ENCODE peak calls at places on chromosomes 3 and 15, in eight cellular contexts. J is mesenchymal stem cell; K is fibroblast of lung; U is glutamatergic neuron; A is A549; D is iPS-NIHi11; I is central memory CD4-positive, alpha-beta T cell; Z is activated CD8-positive, alpha-beta memory T cell treated with anti-CD3 and anti-CD28 coated beads for 4 hours. T is an unnamed sample.
A peak's percentile ranks its signal among the peaks of the same experiment; 100 is the strongest.

GRCh38 chr3:60829058-60829457 is 422.2 kb downstream of the FHIT start:
- DNase-seq in Z (no peak), D (no peak), I (no peak), J (no peak), A (no peak), U (no peak), K (no peak), T (no peak)

GRCh38 chr3:132530624-132531023 is 66.4 kb upstream of the ACKR4 start:
- DNase-seq in K (no peak), A (no peak), Z (no peak), I (no peak), J (no peak), D (no peak), U (no peak), T (no peak)

GRCh38 chr15:59138243-59138642 is 33.3 kb downstream of the CCNB2 start:
- DNase-seq in A (peak; percentile 83), D (peak; percentile 87), Z (peak; percentile 17), U (peak; percentile 66), J (peak; percentile 45), K (peak; percentile 25), I (peak; percentile 48), T (peak; percentile 80)

GRCh38 chr3:155325263-155325835 is 31.9 kb upstream of the STRIT1 start:
- DNase-seq in U (peak; percentile 20), Z (no peak), A (no peak), K (peak; percentile 32), D (no peak), I (no peak), J (no peak), T (no peak)

GRCh38 chr3:140334530-140334929 is 343.3 kb upstream of the TRIM42 start:
- DNase-seq in U (no peak), Z (no peak), D (no peak), I (no peak), J (no peak), K (no peak), A (no peak), T (no peak)

GRCh38 chr3:142976621-142977398 is 13.3 kb upstream of the PAQR9 start:
- DNase-seq in D (peak; percentile 62), Z (no peak), I (no peak), A (peak; percentile 88), J (peak; percentile 89), K (peak; percentile 96), U (no peak), T (no peak)

GRCh38 chr3:51106242-51106876 is 278.7 kb upstream of the MANF start:
- DNase-seq in K (no peak), U (no peak), D (no peak), A (no peak), I (no peak), Z (no peak), J (no peak), T (no peak)

GRCh38 chr15:52052076-52052935 is 33.3 kb downstream of the MAPK6 start:
- DNase-seq in A (no peak), K (no peak), J (no peak), Z (no peak), D (no peak), I (no peak), U (no peak), T (no peak)

GRCh38 chr3:175255698-175256097 is 396.6 kb downstream of the NAALADL2 start:
- DNase-seq in U (no peak), J (peak; percentile 75), D (no peak), K (peak; percentile 73), Z (no peak), A (no peak), I (no peak), T (no peak)

GRCh38 chr3:65854606-65855304 is 184.0 kb downstream of the MAGI1 start:
- DNase-seq in I (no peak), J (peak; percentile 9), D (no peak), Z (no peak), K (peak; percentile 43), U (no peak), A (peak; percentile 13), T (peak; percentile 8)

GRCh38 chr3:25257026-25257425 is 171.0 kb upstream of the RARB start:
- DNase-seq in J (peak; percentile 14), I (no peak), U (no peak), K (peak; percentile 89), Z (no peak), D (no peak), A (no peak), T (no peak)

GRCh38 chr3:136899622-136900158 is 37.7 kb downstream of the NCK1 start:
- DNase-seq in D (no peak), U (no peak), A (no peak), Z (no peak), I (no peak), J (peak; percentile 36), K (peak; percentile 67), T (no peak)

GRCh38 chr15:32802296-32802936 is 84.6 kb downstream of the GREM1 start:
- DNase-seq in K (peak; percentile 99), J (peak; percentile 94), D (no peak), Z (no peak), A (no peak), I (no peak), U (no peak), T (no peak)

GRCh38 chr3:18758047-18758704 is 333.0 kb upstream of the SATB1 start:
- DNase-seq in J (peak; percentile 20), U (no peak), A (peak; percentile 1), K (peak; percentile 8), Z (no peak), I (peak; percentile 75), D (peak; percentile 73), T (peak; percentile 90)

GRCh38 chr3:179806177-179806576 is 153.3 kb downstream of the USP13 start:
- DNase-seq in K (no peak), J (no peak), D (no peak), U (no peak), A (no peak), Z (no peak), I (no peak), T (no peak)

GRCh38 chr15:98433302-98433701 is 215.0 kb upstream of the IGF1R start:
- DNase-seq in K (peak; percentile 61), Z (no peak), J (no peak), A (no peak), U (no peak), I (no peak), D (no peak), T (no peak)

GRCh38 chr15:83174891-83175290 is 32.7 kb downstream of the HDGFL3 start:
- DNase-seq in I (no peak), Z (no peak), D (no peak), J (no peak), U (no peak), K (no peak), A (no peak), T (no peak)

GRCh38 chr3:190534386-190534785 is 20.5 kb downstream of the IL1RAP start:
- DNase-seq in J (peak; percentile 75), I (no peak), A (no peak), Z (no peak), U (no peak), D (no peak), K (peak; percentile 18), T (no peak)

GRCh38 chr15:34360298-34360697 is 6.7 kb downstream of the LPCAT4 start:
- DNase-seq in I (no peak), A (no peak), Z (no peak), U (no peak), D (peak; percentile 61), J (no peak), K (no peak), T (no peak)

GRCh38 chr3:37993811-37994638 is 3.4 kb downstream of the VILL start:
- DNase-seq in A (no peak), Z (peak; percentile 24), D (peak; percentile 59), K (peak; percentile 83), I (peak; percentile 56), U (peak; percentile 50), J (peak; percentile 53), T (peak; percentile 49)

GRCh38 chr3:140720242-140720641 is 42.4 kb downstream of the TRIM42 start:
- DNase-seq in A (no peak), U (no peak), I (no peak), K (no peak), J (no peak), Z (no peak), D (no peak), T (no peak)

GRCh38 chr3:4983739-4984510 is 4.7 kb downstream of the BHLHE40 start:
- DNase-seq in Z (peak; percentile 60), J (peak; percentile 91), U (no peak), A (no peak), K (peak; percentile 98), D (no peak), I (peak; percentile 86), T (no peak)

GRCh38 chr3:72261566-72262564 is 476.9 kb upstream of the PROK2 start:
- DNase-seq in U (no peak), D (no peak), I (no peak), Z (no peak), K (no peak), A (no peak), J (no peak), T (no peak)

GRCh38 chr3:113193719-113194118 is 17.6 kb upstream of the BOC start:
- DNase-seq in K (no peak), A (no peak), I (no peak), U (no peak), Z (no peak), D (no peak), J (peak; percentile 10), T (no peak)

GRCh38 chr3:172061724-172062184 is 22.4 kb downstream of the FNDC3B start:
- DNase-seq in K (peak; percentile 45), J (peak; percentile 71), A (no peak), D (no peak), Z (no peak), U (no peak), I (no peak), T (no peak)

T was measured in CD4-positive, CD25-positive, alpha-beta regulatory T cell.